ENCODE peak calls at places on chromosomes 4 and X, in seven cellular contexts. I is sigmoid colon, X is suprapubic skin, T is K562, D is stomach, R is breast epithelium, J is endothelial cell of umbilical vein. A is an unnamed sample.

GRCh38 chr4:137545461-137545861 is 13.2 kb upstream of the PCDH18 start:
- DNase-seq in I (peak; percentile 68), X (no peak), T (no peak), D (no peak), R (no peak), J (no peak), A (no peak)

GRCh38 chr4:72552447-72552846 is 16.6 kb downstream of the ADAMTS3 start:
- DNase-seq in I (no peak), X (no peak), T (no peak), D (no peak), R (no peak), J (no peak), A (no peak)

GRCh38 chr4:68367835-68368234 is 17.9 kb upstream of the YTHDC1 start:
- DNase-seq in I (no peak), X (no peak), T (no peak), D (no peak), R (no peak), J (no peak), A (no peak)

GRCh38 chr4:152255437-152255836 is 280.5 kb downstream of the FBXW7 start:
- DNase-seq in I (no peak), X (no peak), T (no peak), D (no peak), R (no peak), J (peak; percentile 83), A (no peak)

GRCh38 chr4:105127154-105127445 is 19.6 kb upstream of the TET2 start:
- DNase-seq in I (no peak), X (no peak), T (no peak), D (no peak), R (no peak), J (no peak), A (no peak)

GRCh38 chr4:28886934-28887333 is 1833.2 kb upstream of the PCDH7 start:
- DNase-seq in I (no peak), X (no peak), T (no peak), D (no peak), R (no peak), J (no peak), A (no peak)

GRCh38 chr4:148834804-148835598 is 392.8 kb upstream of the NR3C2 start:
- DNase-seq in I (no peak), X (no peak), T (no peak), D (no peak), R (no peak), J (peak; percentile 89), A (no peak)

GRCh38 chr4:48585401-48585800 is 95.3 kb downstream of the ZAR1 start:
- DNase-seq in I (no peak), X (no peak), T (no peak), D (no peak), R (no peak), J (no peak), A (no peak)

GRCh38 chrX:1185556-1185955 is 26.9 kb downstream of the CRLF2 start:
- DNase-seq in I (peak; percentile 22), X (no peak), T (no peak), D (no peak), R (peak; percentile 9), J (no peak), A (no peak)

GRCh38 chr4:6824071-6824470 is 41.5 kb downstream of the KIAA0232 start:
- DNase-seq in I (no peak), X (no peak), T (no peak), D (no peak), R (no peak), J (peak; percentile 14), A (no peak)

GRCh38 chrX:112818114-112819012 is 22.3 kb downstream of the AMOT start:
- DNase-seq in I (no peak), X (no peak), T (no peak), D (no peak), R (no peak), J (no peak), A (peak; percentile 60)

GRCh38 chrX:115494133-115494532 is 66.8 kb upstream of the PLS3 start:
- DNase-seq in I (no peak), X (no peak), T (no peak), D (no peak), R (no peak), J (peak; percentile 14), A (no peak)

GRCh38 chr4:107705742-107706556 is 14.1 kb downstream of the PAPSS1 start:
- DNase-seq in I (no peak), X (no peak), T (no peak), D (no peak), R (no peak), J (no peak), A (no peak)

GRCh38 chrX:24037729-24038128 is 10.7 kb upstream of the KLHL15 start:
- DNase-seq in I (no peak), X (no peak), T (no peak), D (no peak), R (no peak), J (no peak), A (no peak)

GRCh38 chr4:52028970-52029369 is 8.8 kb upstream of the LRRC66 start:
- DNase-seq in I (no peak), X (no peak), T (no peak), D (no peak), R (no peak), J (no peak), A (no peak)

GRCh38 chrX:55908685-55909212 is 191.2 kb downstream of the RRAGB start:
- DNase-seq in I (no peak), X (no peak), T (peak; percentile 3), D (no peak), R (no peak), J (peak; percentile 19), A (peak; percentile 4)

GRCh38 chr4:18735740-18736288 is 714.3 kb upstream of the LCORL start:
- DNase-seq in I (no peak), X (no peak), T (no peak), D (no peak), R (no peak), J (no peak), A (no peak)

GRCh38 chrX:22041931-22042530 is 9.9 kb downstream of the PHEX start:
- DNase-seq in I (no peak), X (no peak), T (no peak), D (no peak), R (no peak), J (no peak), A (no peak)

GRCh38 chr4:5544762-5545161 is 163.6 kb downstream of the EVC2 start:
- DNase-seq in I (no peak), X (no peak), T (no peak), D (no peak), R (no peak), J (no peak), A (no peak)

GRCh38 chr4:5545271-5545670 is 163.1 kb downstream of the EVC2 start:
- DNase-seq in I (no peak), X (no peak), T (no peak), D (no peak), R (no peak), J (peak; percentile 23), A (no peak)

GRCh38 chr4:5543681-5544080 is 164.7 kb downstream of the EVC2 start:
- DNase-seq in I (no peak), X (no peak), T (no peak), D (no peak), R (no peak), J (no peak), A (no peak)

GRCh38 chr4:5547651-5548249 is 160.6 kb downstream of the EVC2 start:
- DNase-seq in I (no peak), X (no peak), T (no peak), D (no peak), R (no peak), J (no peak), A (no peak)
- TF ChIP-seq POLR2A in I (no peak), X (no peak), T (no peak), D (no peak), R (no peak), J (no peak), A (no peak)

GRCh38 chrX:96683997-96684338 is 674 bp upstream of the DIAPH2 start:
- DNase-seq in I (no peak), X (no peak), T (no peak), D (no peak), R (no peak), J (no peak), A (no peak)

GRCh38 chrX:96688789-96689188 is 4.1 kb downstream of the DIAPH2 start:
- DNase-seq in I (no peak), X (no peak), T (no peak), D (no peak), R (no peak), J (no peak), A (no peak)

GRCh38 chrX:96682516-96682915 is 2.1 kb upstream of the DIAPH2 start:
- DNase-seq in I (no peak), X (no peak), T (no peak), D (no peak), R (no peak), J (no peak), A (no peak)

GRCh38 chrX:96685205-96686099 is 810 bp downstream of the DIAPH2 start:
- DNase-seq in I (peak; percentile 68), X (peak; percentile 67), T (no peak), D (peak; percentile 35), R (no peak), J (peak; percentile 63), A (peak; percentile 3)

GRCh38 chrX:96684339-96685204 is at the start of gene DIAPH2:
- DNase-seq in I (peak; percentile 85), X (peak; percentile 87), T (no peak), D (peak; percentile 83), R (peak; percentile 53), J (peak; percentile 76), A (peak; percentile 37)
- H3K27ac ChIP-seq in I (peak within 1 kb of the TSS; percentile 82), X (peak within 1 kb of the TSS; percentile 90), T (no peak within 1 kb of the TSS), D (peak within 1 kb of the TSS; percentile 91), R (peak within 1 kb of the TSS; percentile 78), J (peak within 1 kb of the TSS; percentile 68), A (peak within 1 kb of the TSS; percentile 67)

DNA sequence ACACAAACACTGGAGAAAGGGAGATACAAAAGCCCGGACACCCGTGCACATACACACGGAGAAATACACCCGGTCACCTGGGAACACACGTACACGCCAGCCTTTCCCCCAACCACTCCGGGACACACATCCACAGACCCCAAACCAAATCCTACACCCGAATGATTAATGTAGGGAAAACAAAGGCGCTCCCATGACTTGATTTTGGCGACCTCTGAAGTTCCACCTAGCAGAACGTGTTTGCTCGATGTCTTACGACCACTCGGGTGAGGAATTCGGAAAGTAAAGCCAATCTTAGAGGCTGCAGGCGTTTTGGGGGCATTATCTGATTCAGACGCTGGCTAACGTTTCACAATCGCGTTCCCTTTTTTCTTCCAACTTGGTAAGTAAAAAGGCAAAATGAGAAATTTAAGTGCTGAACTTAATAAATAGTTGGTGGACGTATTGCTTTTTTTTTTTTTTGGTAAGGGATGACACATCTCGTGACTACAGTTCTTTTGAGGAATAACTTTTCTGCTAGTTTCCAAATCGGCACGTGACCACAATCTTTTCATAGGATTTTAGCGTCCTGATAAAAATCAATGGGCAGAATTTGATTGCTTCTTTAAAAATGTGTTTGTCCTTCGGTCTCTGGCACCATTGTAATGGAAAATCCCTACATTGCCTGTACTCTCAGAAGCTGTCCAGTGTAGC is 737 bp downstream of the RAB9A start:
- DNase-seq in I (no peak), X (no peak), T (no peak), D (no peak), R (no peak), J (peak; percentile 52), A (no peak)
- TF ChIP-seq POLR2AphosphoS5 in I (no peak), X (no peak), T (no peak), D (no peak), R (no peak), J (no peak), A (no peak)

DNA sequence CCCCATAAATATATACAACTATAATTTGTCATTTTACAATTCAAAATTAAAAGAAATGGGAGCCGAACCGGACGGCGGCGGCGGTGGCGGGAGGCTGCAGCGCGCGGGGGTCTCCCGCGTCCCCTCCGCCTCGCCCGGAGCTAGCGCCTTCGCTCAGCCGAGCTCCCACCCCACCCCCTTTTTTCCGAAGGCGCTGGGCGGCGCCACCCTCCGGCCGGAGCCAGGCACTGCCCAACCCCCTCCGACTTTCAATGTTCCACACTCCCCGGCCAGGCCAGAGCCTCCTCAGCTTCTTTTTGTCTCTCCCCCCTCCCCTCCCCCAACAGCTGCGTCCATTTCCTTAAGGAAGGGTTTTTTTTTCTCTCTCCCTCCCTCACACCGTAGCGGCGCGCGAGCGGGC is 214.1 kb upstream of the GEMIN8 start:
- DNase-seq in I (no peak), X (no peak), T (no peak), D (no peak), R (no peak), J (no peak), A (no peak)
- TF ChIP-seq POLR2A in I (no peak), X (no peak), T (no peak), D (no peak), R (no peak), J (no peak), A (no peak)

A was measured in prostate gland.